ENCODE peak calls at places on chromosomes 3 and 15, in six cellular contexts. H, E, C, Q, O and Z are unnamed samples. For H3K4me1, the result is how much of the 10 kb centered on the place peaks cover.

GRCh38 chr3:197463279-197463678 is 92.5 kb downstream of the BDH1 start:
- DNase-seq in O (no peak), C (no peak), E (peak), Q (no peak), H (no peak), Z (no peak)

GRCh38 chr3:53624467-53624866 is 130.1 kb downstream of the CACNA1D start:
- DNase-seq in E (no peak), H (no peak), C (no peak), O (no peak), Q (no peak), Z (no peak)

GRCh38 chr3:148002705-148003205 is 593.6 kb downstream of the ZIC1 start:
- DNase-seq in Q (no peak), E (no peak), C (no peak), H (no peak), O (no peak), Z (no peak)

GRCh38 chr15:59491062-59491461 is 53.1 kb downstream of the FAM81A start:
- DNase-seq in H (no peak), Q (no peak), O (no peak), E (peak), C (no peak), Z (no peak)

GRCh38 chr3:50616770-50617095 is 218 bp upstream of the MAPKAPK3 start:
- DNase-seq in H (no peak), E (peak), C (peak), O (peak), Q (peak), Z (peak)

GRCh38 chr3:85670626-85671025 is 711.8 kb downstream of the CADM2 start:
- DNase-seq in O (no peak), H (no peak), C (no peak), Q (no peak), E (no peak), Z (no peak)

GRCh38 chr3:36944012-36944640 is 728 bp downstream of the TRANK1 start:
- DNase-seq in H (no peak), E (peak), C (peak), O (peak), Q (peak), Z (peak)

GRCh38 chr15:33034588-33034987 is 159.9 kb downstream of the FMN1 start:
- DNase-seq in H (no peak), O (no peak), C (no peak), E (no peak), Q (no peak), Z (no peak)

GRCh38 chr3:173396191-173397041 is 1.1 kb upstream of the NLGN1 start:
- DNase-seq in E (no peak), H (no peak), O (no peak), Q (no peak), C (no peak), Z (no peak)

GRCh38 chr3:111901617-111902016 is 42.6 kb downstream of the PHLDB2 start:
- DNase-seq in E (peak), O (no peak), Q (no peak), H (no peak), C (no peak), Z (no peak)

GRCh38 chr15:43169888-43170287 is 15.3 kb upstream of the CCNDBP1 start:
- DNase-seq in Q (no peak), O (no peak), E (peak), C (no peak), H (no peak), Z (no peak)

GRCh38 chr15:90154861-90155626 is 46.1 kb upstream of the SEMA4B start:
- DNase-seq in E (peak), H (no peak), Q (no peak), O (no peak), C (no peak), Z (no peak)

GRCh38 chr15:64071931-64072765 is 21.5 kb downstream of the CIAO2A start:
- DNase-seq in O (no peak), H (no peak), Q (no peak), E (no peak), C (no peak), Z (no peak)

GRCh38 chr3:66499881-66500574 is 794 bp downstream of the LRIG1 start:
- DNase-seq in O (peak), H (no peak), E (peak), C (peak), Q (peak), Z (peak)

GRCh38 chr15:45023659-45024320 is 795 bp downstream of the SORD start:
- DNase-seq in O (no peak), E (peak), H (no peak), Q (no peak), C (no peak), Z (no peak)

GRCh38 chr3:120780977-120781376 is 38.4 kb downstream of the GTF2E1 start:
- DNase-seq in C (no peak), H (no peak), E (peak), Q (peak), O (no peak), Z (no peak)

GRCh38 chr15:90004671-90005070 is 3.5 kb downstream of the ZNF710 start:
- DNase-seq in C (no peak), E (peak), Q (no peak), H (no peak), O (peak), Z (no peak)

GRCh38 chr3:184771748-184772147 is 40.2 kb upstream of the VPS8 start:
- DNase-seq in Q (no peak), C (no peak), H (no peak), O (no peak), E (no peak), Z (peak)

GRCh38 chr3:178451799-178452198 is 84.4 kb upstream of the KCNMB2 start:
- DNase-seq in O (no peak), C (no peak), Q (no peak), E (no peak), H (no peak), Z (no peak)

GRCh38 chr3:117512975-117513374 is 803.4 kb downstream of the TUSC7 start:
- DNase-seq in H (no peak), Q (no peak), E (no peak), C (no peak), O (no peak), Z (no peak)

GRCh38 chr3:45123841-45124269 is 22.3 kb downstream of the CDCP1 start:
- DNase-seq in Q (no peak), O (no peak), H (no peak), C (no peak), E (peak), Z (no peak)

GRCh38 chr3:13950042-13950441 is 70.2 kb upstream of the WNT7A start:
- DNase-seq in C (no peak), Q (no peak), E (no peak), O (no peak), H (no peak), Z (no peak)

GRCh38 chr15:92471263-92471662 is 77.6 kb downstream of the ST8SIA2 start:
- DNase-seq in H (no peak), C (no peak), E (no peak), Q (no peak), O (no peak), Z (no peak)

GRCh38 chr3:183038764-183039163 is 58.4 kb upstream of the DCUN1D1 start:
- DNase-seq in Q (no peak), C (no peak), H (no peak), E (no peak), O (no peak), Z (no peak)

GRCh38 chr3:71127463-71128243 is 455.9 kb downstream of the FOXP1 start:
- DNase-seq in Q (no peak), E (peak), O (no peak), C (no peak), H (no peak), Z (no peak)
- H3K4me1 ChIP-seq in Q (under half), E (half or more), O (under half), C (half or more), H (under half), Z (under half)

GRCh38 chr3:24142127-24142526 is 197.0 kb downstream of the NR1D2 start:
- DNase-seq in E (no peak), C (no peak), H (no peak), O (no peak), Q (no peak), Z (no peak)

GRCh38 chr3:24141548-24141947 is 196.5 kb downstream of the NR1D2 start:
- DNase-seq in H (no peak), O (no peak), E (no peak), Q (no peak), C (no peak), Z (no peak)

GRCh38 chr3:24145481-24145880 is 200.4 kb downstream of the NR1D2 start:
- DNase-seq in H (no peak), E (peak), Q (no peak), C (no peak), O (no peak), Z (no peak)

GRCh38 chr3:24149032-24149431 is 203.9 kb downstream of the NR1D2 start:
- DNase-seq in H (no peak), O (no peak), C (no peak), E (no peak), Q (no peak), Z (no peak)

GRCh38 chr3:24145981-24146822 is 201.1 kb downstream of the NR1D2 start:
- DNase-seq in O (no peak), Q (no peak), H (no peak), E (peak), C (no peak), Z (no peak)
- H3K4me1 ChIP-seq in O (under half), Q (under half), H (under half), E (under half), C (under half), Z (under half)

GRCh38 chr3:181017690-181018089 is 28.2 kb upstream of the DNAJC19 start:
- DNase-seq in C (no peak), E (no peak), Q (no peak), H (no peak), O (no peak), Z (no peak)
- H3K4me1 ChIP-seq in C (under half), E (under half), Q (under half), H (under half), O (under half), Z (under half)

GRCh38 chr3:64259646-64260045 is 34.4 kb upstream of the PRICKLE2 start:
- DNase-seq in H (no peak), O (no peak), Q (no peak), C (no peak), E (no peak), Z (no peak)
- H3K4me1 ChIP-seq in H (under half), O (under half), Q (under half), C (under half), E (under half), Z (under half)

DNA sequence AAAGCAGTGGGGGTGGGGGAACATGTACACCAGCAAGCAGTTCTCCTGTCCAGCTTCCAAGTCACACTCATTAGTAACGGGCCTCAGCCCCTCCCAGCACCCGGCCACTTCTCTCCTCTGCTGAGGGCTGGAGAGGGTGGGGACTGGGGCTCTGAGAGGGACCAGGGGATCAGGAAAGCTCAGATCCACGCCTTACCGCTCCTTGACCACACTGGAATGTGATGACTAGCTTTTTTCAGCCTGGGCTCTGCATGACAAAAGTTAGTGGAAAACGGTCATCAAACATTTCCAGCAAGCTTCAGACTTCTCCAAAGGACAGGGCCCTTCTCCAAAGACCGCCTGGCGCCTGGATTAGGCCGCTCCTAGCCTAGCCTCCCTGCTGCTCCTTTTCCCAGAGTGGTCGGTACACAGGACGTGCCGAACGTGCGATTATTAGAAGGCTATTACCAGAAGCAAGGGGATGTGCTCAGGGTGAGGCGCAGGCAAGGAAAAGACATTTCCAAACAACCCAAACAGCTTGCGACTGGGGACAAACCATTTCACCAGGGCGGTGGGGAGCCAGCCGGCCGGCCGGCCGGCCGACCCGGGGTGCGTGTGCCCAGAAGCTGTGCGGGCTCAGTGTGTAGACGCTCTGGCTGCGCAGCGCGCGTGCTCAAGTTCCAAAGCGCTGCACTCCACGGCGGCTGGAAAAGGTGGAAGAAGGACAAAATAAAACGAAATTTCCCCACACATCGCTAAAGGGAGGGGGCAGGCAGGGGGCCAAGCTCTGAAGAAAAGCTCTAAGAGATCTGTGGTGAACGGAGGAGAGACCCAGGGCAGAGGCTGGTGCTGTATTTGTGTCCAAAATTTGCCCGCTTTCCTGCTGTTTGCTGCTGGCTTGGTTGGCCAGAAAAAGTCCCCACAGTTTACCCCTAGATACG is 51.0 kb upstream of the SSR3 start:
- DNase-seq in H (peak), O (peak), C (no peak), Q (no peak), E (peak), Z (peak)
- H3K4me1 ChIP-seq in H (under half), O (under half), C (under half), Q (under half), E (under half), Z (under half)

GRCh38 chr3:97647441-97647840 is 117.1 kb upstream of the ARL6 start:
- DNase-seq in C (no peak), E (no peak), O (no peak), Q (no peak), H (no peak), Z (no peak)
- H3K4me1 ChIP-seq in C (under half), E (under half), O (under half), Q (under half), H (under half), Z (under half)

GRCh38 chr15:31300208-31300661 is 26.4 kb upstream of the KLF13 start:
- DNase-seq in O (no peak), E (no peak), C (no peak), H (no peak), Q (no peak), Z (no peak)

GRCh38 chr15:31298707-31299172 is 27.9 kb upstream of the KLF13 start:
- DNase-seq in H (no peak), C (no peak), E (no peak), O (no peak), Q (no peak), Z (no peak)

GRCh38 chr15:31297880-31298456 is 28.7 kb upstream of the KLF13 start:
- DNase-seq in O (no peak), C (no peak), Q (peak), H (no peak), E (no peak), Z (no peak)

GRCh38 chr15:31300981-31301686 is 25.5 kb upstream of the KLF13 start:
- DNase-seq in Q (no peak), C (no peak), H (no peak), O (no peak), E (no peak), Z (peak)

DNA sequence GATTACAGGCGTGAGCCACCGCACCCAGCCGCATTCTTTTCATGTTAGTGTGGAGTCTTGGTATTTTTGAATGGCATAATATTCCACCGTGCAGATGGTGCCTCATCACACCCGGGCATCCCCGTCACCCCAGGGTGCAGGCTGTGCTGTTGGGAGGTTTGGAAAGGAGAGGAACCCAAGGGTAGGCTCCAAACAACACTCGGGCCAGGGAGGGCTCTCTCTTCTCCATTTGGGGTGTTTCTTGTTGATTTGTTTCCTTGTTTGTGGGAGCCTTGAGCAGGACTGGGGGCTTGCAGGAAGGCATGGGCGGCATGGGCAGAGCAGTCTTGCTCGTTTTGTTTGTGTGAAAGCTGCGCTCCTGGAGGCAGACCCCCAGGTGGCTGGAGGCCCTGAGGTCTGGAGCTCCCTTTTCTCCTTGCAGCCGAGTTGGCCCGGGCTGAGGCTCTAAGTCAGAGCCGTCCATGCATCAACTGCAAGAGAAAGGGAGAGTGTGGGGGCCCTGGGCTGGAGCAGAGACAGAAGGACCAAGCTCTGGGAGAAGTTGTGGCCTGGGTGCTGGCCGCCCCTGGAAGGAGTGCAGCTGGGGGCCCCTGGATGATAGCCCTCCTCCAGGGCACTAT is 26.9 kb upstream of the KLF13 start:
- DNase-seq in H (no peak), Q (no peak), C (no peak), E (no peak), O (no peak), Z (no peak)
- H3K4me1 ChIP-seq in H (under half), Q (under half), C (under half), E (under half), O (under half), Z (under half)